ENCODE peak calls at places on chromosomes 4 and X, in nine cellular contexts. W is esophagus squamous epithelium; M is aorta; G is cardiac muscle cell; E is testis; P is lower lobe of right lung; T is endothelial cell of umbilical vein; B is CD8-positive, alpha-beta memory T cell; V is SJSA1. D is an unnamed sample. For H3K4me1, the result is how much of the 10 kb centered on the place peaks cover.

GRCh38 chrX:77740376-77740905 is 45.6 kb downstream of the ATRX start:
- DNase-seq in M (no peak), P (no peak), B (no peak), T (no peak), W (no peak), E (no peak), G (no peak), V (no peak), D (no peak)

GRCh38 chrX:109952985-109953905 is 49.7 kb upstream of the TMEM164 start:
- DNase-seq in T (peak), B (no peak), M (no peak), W (no peak), V (no peak), E (no peak), P (no peak), G (no peak), D (no peak)

GRCh38 chr4:79178770-79179169 is 147.1 kb downstream of the NAA11 start:
- DNase-seq in M (no peak), W (no peak), B (no peak), G (no peak), T (no peak), P (no peak), V (no peak), E (peak), D (no peak)

GRCh38 chr4:93659629-93660028 is 168.9 kb upstream of the ATOH1 start:
- DNase-seq in P (no peak), V (peak), T (no peak), B (no peak), E (no peak), M (no peak), G (no peak), W (no peak), D (no peak)

GRCh38 chr4:137310156-137310555 is 222.1 kb downstream of the PCDH18 start:
- DNase-seq in T (no peak), B (no peak), W (no peak), P (no peak), E (no peak), G (no peak), V (peak), M (no peak), D (no peak)

GRCh38 chrX:143580266-143580665 is 55.6 kb downstream of the SLITRK4 start:
- DNase-seq in G (peak), T (no peak), M (no peak), P (no peak), W (no peak), E (peak), B (no peak), V (no peak), D (no peak)

GRCh38 chr4:148112231-148112982 is 329.8 kb downstream of the NR3C2 start:
- DNase-seq in B (no peak), E (no peak), W (no peak), M (no peak), P (no peak), T (peak), V (no peak), G (no peak), D (no peak)

GRCh38 chr4:75985116-75985515 is 5.6 kb downstream of the SDAD1 start:
- DNase-seq in T (no peak), M (no peak), P (no peak), V (peak), G (no peak), E (no peak), B (no peak), W (no peak), D (no peak)

GRCh38 chrX:120200851-120201250 is 42.4 kb downstream of the RHOXF2 start:
- DNase-seq in T (no peak), G (no peak), B (no peak), M (no peak), W (no peak), E (no peak), V (no peak), P (no peak), D (peak)

GRCh38 chrX:119429471-119429870 is 30.3 kb downstream of the SLC25A43 start:
- DNase-seq in P (no peak), W (no peak), E (no peak), T (no peak), M (no peak), G (no peak), V (no peak), B (no peak), D (no peak)

GRCh38 chrX:69236641-69237040 is 71.4 kb upstream of the PJA1 start:
- DNase-seq in G (no peak), V (no peak), E (no peak), W (no peak), P (no peak), M (no peak), T (no peak), B (no peak), D (no peak)

GRCh38 chr4:111639120-111639519 is 506.1 kb upstream of the FAM241A start:
- DNase-seq in P (no peak), T (no peak), E (no peak), M (no peak), W (no peak), G (no peak), B (no peak), V (no peak), D (no peak)

GRCh38 chr4:4524364-4524763 is 17.5 kb downstream of the STX18 start:
- DNase-seq in W (no peak), G (peak), B (peak), V (no peak), E (no peak), P (no peak), M (no peak), T (no peak), D (no peak)

GRCh38 chr4:153344131-153345010 is at the start of gene MND1:
- DNase-seq in G (peak), M (peak), V (peak), P (peak), T (peak), E (peak), B (peak), W (peak), D (peak)

GRCh38 chr4:53551963-53552362 is 39.3 kb downstream of the LNX1 start:
- DNase-seq in E (no peak), W (no peak), G (no peak), T (peak), P (no peak), V (no peak), M (no peak), B (no peak), D (no peak)

GRCh38 chr4:59655996-59656395 is 1544.1 kb upstream of the ADGRL3 start:
- DNase-seq in V (no peak), M (peak), W (no peak), T (no peak), E (no peak), G (no peak), P (no peak), B (no peak), D (peak)

GRCh38 chr4:101156619-101157310 is 190.6 kb downstream of the PPP3CA start:
- DNase-seq in V (peak), G (no peak), E (no peak), B (no peak), M (no peak), W (no peak), T (no peak), P (no peak), D (no peak)

GRCh38 chr4:158996669-158997074 is 106.2 kb upstream of the RAPGEF2 start:
- DNase-seq in M (no peak), B (no peak), E (no peak), G (no peak), W (no peak), T (peak), P (no peak), V (peak), D (no peak)

GRCh38 chrX:16882702-16883486 is 12.7 kb upstream of the RBBP7 start:
- DNase-seq in E (peak), P (peak), G (peak), W (peak), T (peak), V (peak), B (peak), M (peak), D (peak)

GRCh38 chr4:40238008-40238699 is 41.3 kb downstream of the RHOH start:
- DNase-seq in E (no peak), B (no peak), V (no peak), T (no peak), W (no peak), G (no peak), P (no peak), M (no peak), D (no peak)

GRCh38 chr4:147461161-147461560 is 19.7 kb upstream of the EDNRA start:
- DNase-seq in W (no peak), T (no peak), B (no peak), G (no peak), V (no peak), M (no peak), E (no peak), P (no peak), D (no peak)

GRCh38 chrX:14616876-14617275 is 87.5 kb downstream of the GLRA2 start:
- DNase-seq in E (no peak), B (no peak), M (no peak), W (no peak), G (no peak), P (no peak), T (no peak), V (no peak), D (no peak)

GRCh38 chrX:15953801-15954200 is 99.2 kb upstream of the AP1S2 start:
- DNase-seq in P (no peak), G (no peak), E (no peak), M (no peak), V (no peak), W (no peak), T (no peak), B (no peak), D (no peak)

GRCh38 chr4:69907151-69907550 is 23.7 kb upstream of the CSN1S1 start:
- DNase-seq in P (no peak), M (no peak), W (no peak), B (no peak), V (no peak), G (no peak), E (no peak), T (no peak), D (no peak)

GRCh38 chr4:150411527-150411926 is 170.4 kb upstream of the MAB21L2 start:
- DNase-seq in B (no peak), W (no peak), P (no peak), T (peak), G (no peak), E (no peak), M (no peak), V (no peak), D (no peak)

GRCh38 chr4:74661427-74662171 is 132.7 kb downstream of the BTC start:
- DNase-seq in M (no peak), T (no peak), V (no peak), G (no peak), E (no peak), P (no peak), W (no peak), B (no peak), D (no peak)

GRCh38 chr4:127000090-127000489 is 632.7 kb upstream of the INTU start:
- DNase-seq in P (no peak), W (no peak), M (no peak), G (no peak), E (no peak), V (no peak), T (no peak), B (no peak), D (no peak)

GRCh38 chrX:103533428-103534216 is 14.3 kb upstream of the RAB40A start:
- DNase-seq in W (no peak), V (peak), B (peak), T (peak), M (peak), E (peak), G (peak), P (peak), D (peak)

GRCh38 chr4:120052840-120053239 is 13.8 kb downstream of the MAD2L1 start:
- DNase-seq in V (peak), P (peak), T (peak), W (no peak), G (peak), E (no peak), M (peak), B (no peak), D (no peak)

GRCh38 chr4:6641164-6641970 is 882 bp downstream of the MRFAP1 start:
- DNase-seq in T (peak), E (peak), G (peak), B (peak), P (peak), M (peak), W (no peak), V (peak), D (no peak)

GRCh38 chr4:94591289-94591688 is 139.5 kb downstream of the PDLIM5 start:
- DNase-seq in W (no peak), B (no peak), M (no peak), E (no peak), V (no peak), G (peak), T (no peak), P (no peak), D (no peak)

GRCh38 chr4:147582386-147583077 is 34.7 kb upstream of the TMEM184C start:
- DNase-seq in B (no peak), M (no peak), E (no peak), G (no peak), V (no peak), T (no peak), W (no peak), P (no peak), D (no peak)

GRCh38 chr4:31043382-31044062 is 323.4 kb downstream of the PCDH7 start:
- DNase-seq in B (no peak), T (no peak), G (no peak), P (no peak), E (no peak), W (no peak), V (no peak), M (no peak), D (no peak)

GRCh38 chr4:71974681-71975080 is 57.1 kb upstream of the NPFFR2 start:
- DNase-seq in G (no peak), V (no peak), T (no peak), E (no peak), P (no peak), W (no peak), B (no peak), M (no peak), D (no peak)

GRCh38 chrX:8914636-8915035 is 113.5 kb upstream of the FAM9A start:
- DNase-seq in G (no peak), E (no peak), P (no peak), T (no peak), M (no peak), V (no peak), W (no peak), B (no peak), D (no peak)

GRCh38 chr4:170339522-170339921 is 249.8 kb upstream of the AADAT start:
- DNase-seq in P (no peak), B (no peak), W (no peak), V (no peak), M (no peak), T (no peak), G (no peak), E (no peak), D (no peak)

GRCh38 chr4:149203256-149204001 is 612.2 kb downstream of the IQCM start:
- DNase-seq in W (no peak), B (no peak), G (peak), M (no peak), P (no peak), T (no peak), V (no peak), E (no peak), D (no peak)

GRCh38 chr4:47312170-47312569 is 151.3 kb downstream of the COMMD8 start:
- DNase-seq in M (no peak), G (no peak), E (no peak), V (no peak), T (no peak), B (no peak), P (no peak), W (no peak), D (no peak)

GRCh38 chr4:140523370-140523856 is 555 bp upstream of the ELMOD2 start:
- DNase-seq in G (no peak), V (no peak), M (no peak), W (no peak), E (no peak), B (no peak), T (no peak), P (no peak), D (no peak)
- H3K4me3 ChIP-seq in G (no peak), V (peak), M (no peak), W (peak), E (peak), B (peak), T (peak), P (peak), D (peak)

GRCh38 chr4:86967798-86968197 is 33.0 kb downstream of the AFF1 start:
- DNase-seq in P (no peak), E (no peak), W (no peak), V (no peak), M (no peak), B (no peak), G (no peak), T (no peak), D (no peak)
- H3K4me1 ChIP-seq in P (half or more), E (under half), W (half or more), V (under half), M (under half), B (under half), G (under half), T (under half), D (under half)

DNA sequence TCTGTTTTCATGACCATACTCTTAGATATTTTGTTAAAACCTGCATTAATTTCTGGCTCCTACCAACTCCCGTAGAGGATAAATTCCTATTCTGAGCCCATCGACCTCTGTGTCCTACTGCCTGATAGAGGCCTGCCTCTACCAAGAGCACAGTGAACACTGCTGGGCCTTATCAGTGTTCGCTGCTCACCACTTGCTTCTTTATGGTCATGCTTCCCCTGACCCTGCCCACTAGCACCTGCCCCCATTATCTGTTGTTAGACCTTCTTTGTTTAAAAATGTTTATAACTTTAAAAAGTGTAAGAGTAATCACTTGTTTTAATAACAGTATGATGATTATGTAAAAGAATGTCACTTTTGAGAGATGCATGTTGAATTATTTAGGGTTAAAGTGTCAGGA is 6.1 kb downstream of the DAPP1 start:
- DNase-seq in P (no peak), B (no peak), T (no peak), M (no peak), W (no peak), E (no peak), G (no peak), V (no peak), D (no peak)
- H3K4me3 ChIP-seq in P (no peak), B (no peak), T (no peak), M (no peak), W (no peak), E (no peak), G (no peak), V (no peak), D (no peak)

DNA sequence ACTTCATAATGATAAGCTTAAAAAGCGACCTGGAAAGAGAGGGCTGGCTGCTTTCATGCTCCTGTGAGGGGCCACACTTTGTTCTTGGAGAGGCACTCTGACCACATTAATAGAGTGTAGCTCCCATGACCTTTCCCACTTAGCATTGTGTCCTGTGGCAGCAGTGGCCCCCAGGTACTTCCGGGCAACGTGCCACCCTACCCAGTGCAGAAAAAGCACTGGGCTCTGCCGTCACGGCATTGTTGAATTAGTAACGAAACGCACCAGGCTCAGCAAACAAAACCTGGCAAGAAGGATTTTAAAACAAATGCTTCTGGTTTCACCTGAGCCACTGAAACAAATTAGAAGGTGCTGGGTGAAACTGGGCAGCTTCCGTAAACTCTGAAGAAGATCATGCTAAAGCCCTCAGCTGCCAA is 5.4 kb upstream of the SORBS2 start:
- DNase-seq in T (no peak), E (no peak), V (no peak), M (no peak), W (no peak), P (peak), G (no peak), B (no peak), D (peak)
- H3K4me1 ChIP-seq in T (under half), E (under half), V (under half), M (under half), W (under half), P (under half), G (under half), B (under half), D (under half)

DNA sequence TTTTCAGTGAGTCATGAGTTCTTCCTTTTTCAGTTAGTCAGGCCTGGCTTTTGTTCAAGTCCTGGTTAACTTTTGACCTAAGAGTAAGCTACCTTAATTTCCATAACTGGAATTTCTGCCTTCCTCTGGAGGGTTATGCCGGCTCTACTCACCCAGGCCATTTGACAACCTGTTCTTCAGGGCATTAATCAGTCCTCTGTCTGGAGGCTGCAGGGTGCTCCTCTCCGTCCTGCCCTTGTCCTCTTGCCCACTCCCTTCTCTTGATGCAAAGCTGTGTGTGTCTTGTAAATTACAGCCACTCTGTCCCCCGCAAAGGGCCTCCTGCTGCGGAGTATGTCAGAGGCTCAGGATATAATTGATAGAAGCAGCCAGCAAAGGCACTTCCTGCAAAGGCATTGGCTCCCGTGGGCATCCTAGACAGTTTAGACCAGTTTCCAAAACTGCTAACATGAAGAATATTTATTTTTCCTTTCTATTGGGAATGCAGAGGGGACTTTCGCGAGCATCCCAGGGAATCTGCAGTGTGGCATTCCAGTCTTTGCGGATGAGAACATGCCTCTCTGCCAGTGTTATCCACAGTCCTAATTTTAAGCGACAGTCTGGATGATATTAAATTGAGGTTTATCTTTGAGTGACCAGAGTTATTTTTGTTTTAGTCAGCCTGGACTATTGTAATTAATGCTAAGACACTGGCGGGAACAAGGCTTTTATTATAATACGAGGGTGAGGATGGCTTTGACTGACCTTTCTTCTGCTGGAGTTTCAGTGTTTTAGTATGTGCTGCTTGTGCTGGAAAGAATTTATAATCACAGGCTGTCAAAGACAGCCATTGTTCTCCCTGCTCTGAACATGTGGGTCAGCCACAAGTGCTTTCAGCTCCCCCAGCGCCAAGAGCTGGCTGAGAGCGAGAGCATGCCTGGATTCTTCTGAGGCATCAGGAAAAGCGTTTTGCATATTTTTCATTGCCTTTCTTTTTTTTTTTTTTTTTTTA is 74.2 kb downstream of the LIMCH1 start:
- DNase-seq in P (no peak), B (no peak), V (peak), W (no peak), M (no peak), G (peak), T (peak), E (peak), D (peak)
- H3K4me3 ChIP-seq in P (no peak), B (no peak), V (no peak), W (no peak), M (no peak), G (no peak), T (no peak), E (no peak), D (no peak)

DNA sequence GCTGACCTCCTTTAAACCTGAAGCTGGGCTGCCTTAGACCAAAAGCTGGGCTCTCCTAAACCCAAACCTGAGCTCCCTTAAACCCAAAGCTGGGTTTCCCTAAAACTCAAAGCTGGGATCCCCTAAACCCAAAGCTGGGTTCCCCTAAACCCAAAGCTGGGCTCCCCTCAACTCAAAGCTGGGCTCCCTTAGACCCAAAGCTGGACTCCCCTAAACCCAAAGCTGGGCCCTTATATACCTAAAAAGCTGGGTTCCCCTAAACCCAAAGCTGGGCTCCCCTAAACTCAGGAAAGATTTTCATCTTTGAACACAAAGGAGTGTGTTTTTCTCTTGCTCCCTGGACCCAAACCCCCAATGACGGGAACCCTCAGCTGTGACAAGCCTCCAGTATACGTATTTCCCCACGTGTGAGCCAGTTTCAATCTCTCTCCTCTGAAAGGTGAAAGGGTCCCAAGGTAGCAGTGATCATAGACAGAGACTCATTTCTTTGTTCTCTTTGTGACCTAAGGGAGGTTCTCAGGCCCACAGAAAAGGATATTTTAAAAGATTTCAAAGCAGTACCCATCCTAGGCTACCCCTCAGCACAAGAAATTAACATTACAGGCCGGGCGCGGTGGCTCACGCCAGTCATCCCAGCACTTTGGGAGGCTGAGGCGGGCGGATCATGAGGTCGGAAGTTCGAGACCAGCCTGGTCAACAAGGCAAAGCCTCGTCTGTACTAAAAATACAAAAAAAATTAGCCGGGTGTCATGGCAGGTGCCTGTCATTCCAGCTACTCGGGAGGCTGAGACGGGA is 31.3 kb upstream of the ASMTL start:
- DNase-seq in E (no peak), P (no peak), B (no peak), T (no peak), V (no peak), M (peak), G (no peak), W (no peak), D (no peak)
- H3K4me1 ChIP-seq in E (under half), P (under half), B (half or more), T (under half), V (under half), M (under half), G (under half), W (under half), D (under half)

D was measured in kidney.